ENCODE peak calls at places on chromosomes 6 and 20, in nine cellular contexts. L is astrocyte; S is activated naive CD4-positive, alpha-beta T cell treated with anti-CD3 and anti-CD28 coated beads, Interleukin-2, amount 50 U/mL, for 72 hours; R is ovary; J is NCI-H748 treated with DMSO at 0.1 percent for 48 hours; Z is COR-L47; B is nucleus accumbens; M is B cell; E is immature natural killer cell. Q is an unnamed sample.

GRCh38 chr20:22630698-22631097 is 46.3 kb upstream of the FOXA2 start:
- DNase-seq in L (no peak), S (no peak), R (no peak), J (peak; percentile 43), Z (peak; percentile 78), B (no peak), M (no peak), E (no peak), Q (peak; percentile 6)

GRCh38 chr20:47789081-47789998 is 4.1 kb upstream of the SULF2 start:
- DNase-seq in L (peak; percentile 62), S (no peak), R (no peak), J (no peak), Z (no peak), B (no peak), M (no peak), E (no peak), Q (no peak)

GRCh38 chr6:113860165-113860955 is 3.2 kb downstream of the MARCKS start:
- DNase-seq in L (peak; percentile 31), S (no peak), R (peak; percentile 63), J (no peak), Z (peak; percentile 1), B (peak; percentile 36), M (no peak), E (no peak), Q (peak; percentile 22)

GRCh38 chr6:20692023-20692422 is 157.8 kb downstream of the CDKAL1 start:
- DNase-seq in L (no peak), S (no peak), R (no peak), J (no peak), Z (no peak), B (no peak), M (no peak), E (no peak), Q (no peak)

GRCh38 chr6:163941471-163941980 is 527.0 kb downstream of the QKI start:
- DNase-seq in L (no peak), S (no peak), R (no peak), J (no peak), Z (no peak), B (no peak), M (no peak), E (no peak), Q (no peak)

GRCh38 chr6:151149788-151150187 is 90.0 kb upstream of the AKAP12 start:
- DNase-seq in L (no peak), S (no peak), R (no peak), J (no peak), Z (no peak), B (no peak), M (no peak), E (no peak), Q (no peak)

GRCh38 chr20:10453241-10453640 is 18.1 kb downstream of the SLX4IP start:
- DNase-seq in L (no peak), S (no peak), R (no peak), J (no peak), Z (no peak), B (no peak), M (no peak), E (no peak), Q (no peak)

GRCh38 chr6:156718647-156719394 is 58.4 kb upstream of the ARID1B start:
- DNase-seq in L (peak; percentile 77), S (no peak), R (peak; percentile 61), J (no peak), Z (no peak), B (no peak), M (no peak), E (no peak), Q (no peak)

GRCh38 chr20:49612127-49612738 is 44.3 kb upstream of the PTGIS start:
- DNase-seq in L (no peak), S (no peak), R (no peak), J (no peak), Z (no peak), B (peak; percentile 87), M (no peak), E (no peak), Q (peak; percentile 28)

GRCh38 chr6:169959129-169960002 is 207.9 kb downstream of the ERMARD start:
- DNase-seq in L (no peak), S (peak; percentile 55), R (peak; percentile 56), J (peak; percentile 8), Z (peak; percentile 74), B (no peak), M (peak; percentile 80), E (peak; percentile 53), Q (no peak)

GRCh38 chr6:52522655-52523054 is 54.2 kb downstream of the TRAM2 start:
- DNase-seq in L (peak; percentile 49), S (no peak), R (no peak), J (no peak), Z (no peak), B (no peak), M (no peak), E (no peak), Q (no peak)

GRCh38 chr6:33451606-33452005 is 2.8 kb upstream of the ZBTB9 start:
- DNase-seq in L (no peak), S (no peak), R (peak; percentile 24), J (no peak), Z (no peak), B (no peak), M (no peak), E (no peak), Q (no peak)

GRCh38 chr6:100506651-100507050 is 41.9 kb upstream of the SIM1 start:
- DNase-seq in L (peak; percentile 75), S (no peak), R (no peak), J (no peak), Z (no peak), B (no peak), M (no peak), E (no peak), Q (no peak)

GRCh38 chr20:58701431-58702160 is 9.0 kb downstream of the NPEPL1 start:
- DNase-seq in L (no peak), S (peak; percentile 38), R (peak; percentile 13), J (no peak), Z (no peak), B (no peak), M (no peak), E (no peak), Q (no peak)

GRCh38 chr6:80094017-80094416 is 12.5 kb upstream of the BCKDHB start:
- DNase-seq in L (peak; percentile 12), S (no peak), R (no peak), J (no peak), Z (peak; percentile 1), B (no peak), M (no peak), E (peak; percentile 22), Q (peak; percentile 32)

GRCh38 chr6:11035961-11036360 is 8.1 kb downstream of the ELOVL2 start:
- DNase-seq in L (no peak), S (no peak), R (no peak), J (no peak), Z (no peak), B (no peak), M (no peak), E (no peak), Q (no peak)

GRCh38 chr20:62203378-62204030 is 16.6 kb downstream of the HRH3 start:
- DNase-seq in L (no peak), S (no peak), R (no peak), J (no peak), Z (no peak), B (no peak), M (no peak), E (no peak), Q (no peak)

GRCh38 chr6:117548797-117549301 is 53.5 kb downstream of the GOPC start:
- DNase-seq in L (peak; percentile 89), S (no peak), R (no peak), J (no peak), Z (peak; percentile 3), B (no peak), M (no peak), E (peak; percentile 69), Q (no peak)

GRCh38 chr20:48595495-48596475 is 232.0 kb downstream of the PREX1 start:
- DNase-seq in L (no peak), S (no peak), R (no peak), J (no peak), Z (no peak), B (no peak), M (no peak), E (no peak), Q (no peak)

GRCh38 chr6:41697902-41698349 is 37.5 kb downstream of the TFEB start:
- DNase-seq in L (peak; percentile 58), S (no peak), R (no peak), J (no peak), Z (no peak), B (no peak), M (no peak), E (no peak), Q (no peak)

GRCh38 chr20:49700411-49701185 is 13.1 kb downstream of the B4GALT5 start:
- DNase-seq in L (peak; percentile 84), S (no peak), R (no peak), J (no peak), Z (no peak), B (no peak), M (no peak), E (no peak), Q (no peak)

GRCh38 chr6:130676077-130676772 is 151.0 kb upstream of the SMLR1 start:
- DNase-seq in L (no peak), S (no peak), R (peak; percentile 55), J (no peak), Z (peak; percentile 20), B (no peak), M (no peak), E (no peak), Q (no peak)

GRCh38 chr6:17473554-17473953 is 80.2 kb downstream of the CAP2 start:
- DNase-seq in L (no peak), S (no peak), R (no peak), J (peak; percentile 85), Z (no peak), B (no peak), M (no peak), E (no peak), Q (no peak)

GRCh38 chr6:41568585-41569384 is 22.6 kb downstream of the FOXP4 start:
- DNase-seq in L (no peak), S (no peak), R (no peak), J (peak; percentile 54), Z (no peak), B (no peak), M (no peak), E (no peak), Q (no peak)